ENCODE peak calls at places on chromosomes 16 and 17, in eight cellular contexts. G is thoracic aorta, U is ascending aorta, O is PC-9, F is left ventricle myocardium inferior, I is body of pancreas, B is tibial artery, Q is breast epithelium. M is an unnamed sample.

GRCh38 chr17:50458290-50458689 is 10.4 kb downstream of the CHAD start:
- DNase-seq in G (no peak), U (no peak), O (no peak), F (no peak), I (no peak), B (no peak), Q (no peak), M (no peak)

GRCh38 chr16:57276596-57276995 is 7.9 kb downstream of the PLLP start:
- DNase-seq in G (no peak), U (no peak), O (no peak), F (no peak), I (no peak), B (peak; percentile 58), Q (no peak), M (no peak)

GRCh38 chr16:87789437-87790277 is 23.9 kb upstream of the KLHDC4 start:
- DNase-seq in G (no peak), U (no peak), O (peak; percentile 91), F (no peak), I (no peak), B (no peak), Q (peak; percentile 56), M (no peak)

GRCh38 chr17:29710891-29711418 is 88.2 kb upstream of the CORO6 start:
- DNase-seq in G (no peak), U (no peak), O (peak; percentile 96), F (no peak), I (no peak), B (peak; percentile 28), Q (no peak), M (no peak)

GRCh38 chr17:69227536-69227935 is 1.1 kb downstream of the ABCA10 start:
- DNase-seq in G (no peak), U (no peak), O (no peak), F (no peak), I (no peak), B (no peak), Q (no peak), M (no peak)

GRCh38 chr17:8622191-8622590 is 8.3 kb downstream of the MYH10 start:
- DNase-seq in G (no peak), U (no peak), O (no peak), F (no peak), I (no peak), B (no peak), Q (no peak), M (no peak)

GRCh38 chr17:75525806-75526554 is 483 bp downstream of the LLGL2 start:
- DNase-seq in G (no peak), U (no peak), O (no peak), F (no peak), I (peak; percentile 60), B (no peak), Q (no peak), M (peak; percentile 79)

GRCh38 chr16:84272740-84273320 is 21.8 kb upstream of the WFDC1 start:
- DNase-seq in G (no peak), U (no peak), O (no peak), F (no peak), I (no peak), B (no peak), Q (no peak), M (no peak)

GRCh38 chr17:82216301-82217119 is 3.9 kb upstream of the CCDC57 start:
- DNase-seq in G (no peak), U (peak; percentile 67), O (peak; percentile 69), F (peak; percentile 66), I (peak; percentile 88), B (peak; percentile 73), Q (no peak), M (peak; percentile 94)

GRCh38 chr17:59621771-59622170 is 2.1 kb downstream of the CLTC start:
- DNase-seq in G (no peak), U (no peak), O (no peak), F (no peak), I (no peak), B (no peak), Q (no peak), M (no peak)
- H3K4me3 ChIP-seq in G (peak overlapping the region; percentile 98), U (peak overlapping the region; percentile 73), O (peak overlapping the region; percentile 76), F (peak overlapping the region; percentile 92), I (no peak overlapping the region), B (peak overlapping the region; percentile 96), Q (peak overlapping the region; percentile 94), M (peak overlapping the region; percentile 86)

GRCh38 chr16:35141303-35141702 is 1681.9 kb downstream of the TP53TG3F start:
- DNase-seq in G (no peak), U (no peak), O (peak; percentile 10), F (no peak), I (no peak), B (no peak), Q (no peak), M (peak; percentile 52)
- H3K9me3 ChIP-seq in G (no peaks in the 10 kb centered on the region), U (no peaks in the 10 kb centered on the region), O (no peaks in the 10 kb centered on the region), F (peaks cover 18% of the 10 kb centered on the region), I (no peaks in the 10 kb centered on the region), B (no peaks in the 10 kb centered on the region), Q (peaks cover 53% of the 10 kb centered on the region), M (no peaks in the 10 kb centered on the region)

GRCh38 chr16:6695666-6696065 is 637.0 kb upstream of the RBFOX1 start:
- DNase-seq in G (no peak), U (no peak), O (no peak), F (no peak), I (no peak), B (no peak), Q (no peak), M (no peak)

GRCh38 chr16:6704306-6704705 is 628.3 kb upstream of the RBFOX1 start:
- DNase-seq in G (no peak), U (no peak), O (no peak), F (no peak), I (no peak), B (no peak), Q (no peak), M (no peak)

GRCh38 chr16:6701096-6701495 is 631.5 kb upstream of the RBFOX1 start:
- DNase-seq in G (no peak), U (no peak), O (no peak), F (no peak), I (no peak), B (no peak), Q (no peak), M (no peak)
- TF ChIP-seq CTCF in G (no peak), U (no peak), O (no peak), F (no peak), I (no peak), B (no peak), Q (no peak), M (no peak)

GRCh38 chr16:51734220-51734619 is 583.1 kb upstream of the SALL1 start:
- DNase-seq in G (no peak), U (no peak), O (no peak), F (no peak), I (no peak), B (no peak), Q (no peak), M (no peak)
- H3K4me3 ChIP-seq in G (no peak overlapping the region), U (no peak overlapping the region), O (no peak overlapping the region), F (no peak overlapping the region), I (no peak overlapping the region), B (no peak overlapping the region), Q (no peak overlapping the region), M (no peak overlapping the region)

GRCh38 chr16:75179208-75179607 is 27.8 kb downstream of the CTRB2 start:
- DNase-seq in G (no peak), U (no peak), O (no peak), F (no peak), I (no peak), B (no peak), Q (no peak), M (no peak)

GRCh38 chr16:75176926-75177325 is 28.6 kb downstream of the ZFP1 start:
- DNase-seq in G (no peak), U (no peak), O (no peak), F (no peak), I (no peak), B (no peak), Q (no peak), M (no peak)

GRCh38 chr16:75169899-75170405 is 21.6 kb downstream of the ZFP1 start:
- DNase-seq in G (no peak), U (no peak), O (no peak), F (no peak), I (no peak), B (no peak), Q (no peak), M (no peak)

GRCh38 chr16:75172578-75172977 is 24.3 kb downstream of the ZFP1 start:
- DNase-seq in G (no peak), U (no peak), O (no peak), F (no peak), I (no peak), B (no peak), Q (no peak), M (no peak)

DNA sequence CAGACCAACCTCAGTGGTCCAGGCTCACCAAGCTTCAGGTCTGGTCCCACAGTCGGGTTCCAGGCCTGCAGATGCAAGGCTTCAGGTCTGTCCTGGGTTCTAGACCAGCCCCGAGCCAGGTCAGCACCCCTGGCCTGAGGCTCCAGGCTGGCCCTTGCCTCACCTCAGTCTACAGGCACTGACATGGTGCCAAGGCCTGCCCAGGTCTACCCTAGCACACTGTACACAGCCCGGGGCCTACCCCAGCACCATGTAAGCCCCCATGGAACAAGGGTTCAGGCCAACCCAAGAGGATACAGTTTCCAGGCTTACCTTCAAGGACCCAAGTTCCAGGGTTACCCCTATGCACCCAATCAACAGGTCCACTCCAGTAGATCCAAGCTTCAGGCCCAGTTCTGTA is 26.8 kb downstream of the ZFP1 start:
- DNase-seq in G (no peak), U (no peak), O (no peak), F (no peak), I (no peak), B (no peak), Q (no peak), M (no peak)
- H3K9me3 ChIP-seq in G (peaks cover 46% of the 10 kb centered on the region), U (peaks cover 45% of the 10 kb centered on the region), O (peaks cover 63% of the 10 kb centered on the region), F (peaks cover 91% of the 10 kb centered on the region), I (no peaks in the 10 kb centered on the region), B (peaks cover 61% of the 10 kb centered on the region), Q (peaks cover 51% of the 10 kb centered on the region), M (peaks cover 22% of the 10 kb centered on the region)

GRCh38 chr16:25256821-25257503 is 683 bp downstream of the ZKSCAN2 start:
- DNase-seq in G (no peak), U (no peak), O (no peak), F (no peak), I (peak; percentile 13), B (no peak), Q (no peak), M (no peak)
- TF ChIP-seq CTCF in G (no peak), U (no peak), O (no peak), F (peak; percentile 7), I (peak; percentile 15), B (no peak), Q (no peak), M (peak; percentile 16)

DNA sequence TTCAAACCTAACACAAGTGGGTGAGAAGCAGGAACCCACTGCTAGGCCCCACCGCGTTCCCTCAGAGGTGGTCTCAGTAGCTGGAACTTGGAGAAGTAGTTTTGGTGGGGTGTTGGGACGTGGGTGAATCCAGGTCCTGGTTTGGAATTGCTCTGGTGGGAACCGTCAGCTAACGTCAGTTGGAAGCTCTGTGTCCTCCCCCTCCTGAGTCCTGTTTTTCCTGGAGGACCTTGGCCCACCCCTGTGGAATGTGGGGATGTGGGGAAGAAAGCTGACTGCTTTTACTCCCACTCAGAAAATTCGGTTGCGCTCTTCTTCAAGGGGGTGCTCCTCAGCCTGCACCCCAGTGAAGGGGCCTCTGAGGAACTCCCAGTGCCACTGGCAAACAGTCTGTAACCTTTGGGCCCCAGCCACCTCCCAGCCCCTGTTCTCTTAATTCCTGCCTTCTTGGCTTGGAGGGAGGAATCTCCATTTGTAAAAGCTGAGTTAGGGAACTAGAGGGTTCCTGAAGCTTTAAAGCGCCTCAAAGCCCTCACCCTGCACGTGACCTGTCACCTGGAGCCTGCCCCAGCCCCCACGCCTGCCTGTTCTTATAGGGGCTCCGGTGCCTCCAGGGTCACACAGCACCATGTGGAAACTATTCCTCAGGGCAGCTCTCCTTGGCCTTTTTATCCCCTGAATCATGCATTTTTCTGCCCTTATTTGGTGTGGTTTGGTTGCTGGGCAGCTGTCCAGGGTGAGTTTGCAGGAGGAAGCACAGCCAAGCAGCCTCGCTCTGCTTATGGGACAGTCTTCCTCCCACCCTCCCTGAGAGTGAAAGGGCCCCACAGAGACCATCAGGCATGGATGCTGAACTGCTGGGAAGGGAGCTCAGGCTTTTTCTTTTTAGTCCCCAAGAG is 16.2 kb upstream of the NAGLU start:
- DNase-seq in G (peak; percentile 93), U (peak; percentile 77), O (peak; percentile 95), F (peak; percentile 90), I (peak; percentile 69), B (peak; percentile 98), Q (peak; percentile 83), M (peak; percentile 77)
- H3K4me3 ChIP-seq in G (peak overlapping the region; percentile 50), U (peak overlapping the region; percentile 2), O (peak overlapping the region; percentile 5), F (peak overlapping the region; percentile 37), I (no peak overlapping the region), B (peak overlapping the region; percentile 16), Q (no peak overlapping the region), M (no peak overlapping the region)

M was measured in upper lobe of right lung.